ENCODE peak calls at places on chromosomes 13 and 19, in nine cellular contexts. M, H, Z, F, X, T, U, B and N are unnamed samples.

GRCh38 chr13:49836516-49836915 is 44.0 kb upstream of the KPNA3 start:
- DNase-seq in M (no peak), H (no peak), Z (no peak), F (no peak), X (no peak), T (no peak), U (no peak), B (no peak), N (no peak)

GRCh38 chr13:40149611-40150283 is 494.3 kb downstream of the COG6 start:
- DNase-seq in M (peak), H (peak), Z (peak), F (peak), X (no peak), T (peak), U (peak), B (no peak), N (peak)

GRCh38 chr19:18538115-18538514 is 5.3 kb downstream of the FKBP8 start:
- DNase-seq in M (no peak), H (no peak), Z (no peak), F (no peak), X (no peak), T (no peak), U (no peak), B (no peak), N (no peak)

GRCh38 chr13:114108894-114109293 is 23.5 kb downstream of the RASA3 start:
- DNase-seq in M (no peak), H (no peak), Z (no peak), F (no peak), X (no peak), T (no peak), U (no peak), B (no peak), N (no peak)

GRCh38 chr19:45547965-45548609 is 36.5 kb downstream of the OPA3 start:
- DNase-seq in M (peak), H (no peak), Z (peak), F (peak), X (no peak), T (no peak), U (peak), B (no peak), N (peak)

GRCh38 chr19:45098521-45099464 is 5.8 kb downstream of the PPP1R37 start:
- DNase-seq in M (peak), H (peak), Z (no peak), F (no peak), X (peak), T (no peak), U (no peak), B (no peak), N (peak)

GRCh38 chr19:43910884-43911283 is 24.2 kb downstream of the ZNF45 start:
- DNase-seq in M (no peak), H (no peak), Z (no peak), F (no peak), X (no peak), T (no peak), U (no peak), B (no peak), N (no peak)

GRCh38 chr13:23960566-23961156 is 63.4 kb upstream of the C1QTNF9B start:
- DNase-seq in M (no peak), H (no peak), Z (peak), F (peak), X (no peak), T (no peak), U (no peak), B (no peak), N (peak)

GRCh38 chr13:63163903-63164302 is 1748.3 kb upstream of the PCDH20 start:
- DNase-seq in M (no peak), H (no peak), Z (no peak), F (no peak), X (no peak), T (no peak), U (no peak), B (no peak), N (no peak)

GRCh38 chr13:51267581-51267980 is 45.4 kb downstream of the FAM124A start:
- DNase-seq in M (no peak), H (no peak), Z (peak), F (no peak), X (no peak), T (no peak), U (no peak), B (no peak), N (no peak)

GRCh38 chr19:2983351-2984195 is 6.2 kb downstream of the TLE6 start:
- DNase-seq in M (peak), H (no peak), Z (peak), F (no peak), X (no peak), T (peak), U (no peak), B (no peak), N (peak)

GRCh38 chr19:5623397-5624153 is 692 bp downstream of the SAFB start:
- DNase-seq in M (no peak), H (peak), Z (peak), F (no peak), X (no peak), T (no peak), U (no peak), B (no peak), N (no peak)

GRCh38 chr13:112521073-112521685 is 66.8 kb downstream of the TUBGCP3 start:
- DNase-seq in M (no peak), H (no peak), Z (no peak), F (no peak), X (no peak), T (no peak), U (no peak), B (no peak), N (no peak)

GRCh38 chr19:34733266-34733825 is 697 bp upstream of the ZNF181 start:
- DNase-seq in M (no peak), H (no peak), Z (no peak), F (no peak), X (peak), T (peak), U (no peak), B (no peak), N (no peak)

GRCh38 chr13:101545521-101545920 is 93.0 kb downstream of the ITGBL1 start:
- DNase-seq in M (peak), H (no peak), Z (no peak), F (peak), X (no peak), T (no peak), U (no peak), B (no peak), N (no peak)

GRCh38 chr13:44396295-44396962 is 22.8 kb downstream of the SERP2 start:
- DNase-seq in M (no peak), H (no peak), Z (peak), F (no peak), X (no peak), T (no peak), U (no peak), B (no peak), N (no peak)

GRCh38 chr13:98540476-98540875 is 36.4 kb downstream of the STK24 start:
- DNase-seq in M (no peak), H (no peak), Z (no peak), F (peak), X (no peak), T (no peak), U (no peak), B (no peak), N (no peak)

GRCh38 chr19:28289294-28290063 is 923.5 kb downstream of the UQCRFS1 start:
- DNase-seq in M (peak), H (peak), Z (no peak), F (no peak), X (no peak), T (no peak), U (peak), B (no peak), N (peak)

GRCh38 chr13:111005808-111006494 is 91.1 kb upstream of the ANKRD10 start:
- DNase-seq in M (peak), H (no peak), Z (no peak), F (no peak), X (no peak), T (no peak), U (no peak), B (no peak), N (peak)

GRCh38 chr19:28400953-28401671 is 811.8 kb downstream of the UQCRFS1 start:
- DNase-seq in M (no peak), H (no peak), Z (no peak), F (no peak), X (no peak), T (no peak), U (no peak), B (no peak), N (no peak)

GRCh38 chr19:49921871-49922755 is 6.9 kb upstream of the ATF5 start:
- DNase-seq in M (peak), H (no peak), Z (peak), F (peak), X (no peak), T (no peak), U (no peak), B (no peak), N (peak)

GRCh38 chr19:47155141-47155540 is 24.5 kb downstream of the SAE1 start:
- DNase-seq in M (no peak), H (no peak), Z (no peak), F (no peak), X (no peak), T (no peak), U (no peak), B (no peak), N (peak)

GRCh38 chr19:47263169-47263560 is 6.8 kb downstream of the CCDC9 start:
- DNase-seq in M (no peak), H (no peak), Z (no peak), F (no peak), X (no peak), T (no peak), U (no peak), B (no peak), N (no peak)

GRCh38 chr19:50646074-50646807 is 3.0 kb upstream of the C19orf81 start:
- DNase-seq in M (peak), H (no peak), Z (no peak), F (peak), X (no peak), T (no peak), U (peak), B (no peak), N (peak)

GRCh38 chr19:54169149-54169731 is 3.7 kb downstream of the TMC4 start:
- DNase-seq in M (no peak), H (no peak), Z (no peak), F (no peak), X (no peak), T (no peak), U (no peak), B (no peak), N (no peak)

GRCh38 chr13:52840066-52840465 is 8.4 kb downstream of the PCDH8 start:
- DNase-seq in M (no peak), H (peak), Z (no peak), F (no peak), X (no peak), T (no peak), U (no peak), B (no peak), N (no peak)

GRCh38 chr19:58038688-58039204 is 4.9 kb downstream of the ZSCAN1 start:
- DNase-seq in M (no peak), H (no peak), Z (no peak), F (no peak), X (no peak), T (no peak), U (no peak), B (no peak), N (no peak)

GRCh38 chr13:77918391-77919261 is at the start of gene EDNRB:
- DNase-seq in M (peak), H (peak), Z (peak), F (no peak), X (no peak), T (no peak), U (no peak), B (no peak), N (peak)

GRCh38 chr19:40025938-40026596 is 29.2 kb downstream of the ZNF546 start:
- DNase-seq in M (no peak), H (no peak), Z (no peak), F (no peak), X (no peak), T (no peak), U (no peak), B (no peak), N (no peak)

GRCh38 chr19:55255618-55256423 is 3.0 kb downstream of the PPP6R1 start:
- DNase-seq in M (no peak), H (no peak), Z (peak), F (peak), X (no peak), T (no peak), U (no peak), B (peak), N (peak)